ENCODE peak calls at places on chromosomes 5 and 9, in ten cellular contexts. One of them, this sample, is unnamed.

GRCh38 chr5:55236800-55237199 is 3.4 kb upstream of the CCNO start:
- DNase-seq in activated T-helper 9 cell treated with anti-CD3 and anti-CD28 coated beads, Interleukin-2, amount 50 U/mL, for 16 hours: no peak
- DNase-seq in right cardiac atrium: no peak
- DNase-seq in ACHN: no peak
- DNase-seq in adipocyte: no peak
- DNase-seq in cardiac muscle cell: no peak
- DNase-seq in pulmonary artery endothelial cell: no peak
- DNase-seq in GM12891: no peak
- DNase-seq in NCI-H748 treated with DMSO at 0.1 percent for 48 hours: no peak
- DNase-seq in germinal center: no peak
- DNase-seq in this sample: no peak

GRCh38 chr9:127931092-127931881 is 710 bp upstream of the PIP5KL1 start:
- DNase-seq in activated T-helper 9 cell treated with anti-CD3 and anti-CD28 coated beads, Interleukin-2, amount 50 U/mL, for 16 hours: no peak
- DNase-seq in right cardiac atrium: no peak
- DNase-seq in ACHN: peak; percentile 62
- DNase-seq in adipocyte: peak; percentile 75
- DNase-seq in cardiac muscle cell: no peak
- DNase-seq in pulmonary artery endothelial cell: no peak
- DNase-seq in GM12891: no peak
- DNase-seq in NCI-H748 treated with DMSO at 0.1 percent for 48 hours: peak; percentile 22
- DNase-seq in germinal center: peak; percentile 35
- DNase-seq in this sample: peak; percentile 74

GRCh38 chr9:96413312-96414221 is 4.6 kb downstream of the ZNF367 start:
- DNase-seq in activated T-helper 9 cell treated with anti-CD3 and anti-CD28 coated beads, Interleukin-2, amount 50 U/mL, for 16 hours: no peak
- DNase-seq in right cardiac atrium: no peak
- DNase-seq in ACHN: no peak
- DNase-seq in adipocyte: no peak
- DNase-seq in cardiac muscle cell: no peak
- DNase-seq in pulmonary artery endothelial cell: no peak
- DNase-seq in GM12891: no peak
- DNase-seq in NCI-H748 treated with DMSO at 0.1 percent for 48 hours: no peak
- DNase-seq in germinal center: peak; percentile 35
- DNase-seq in this sample: no peak

GRCh38 chr5:53480474-53481353 is at the start of gene FST:
- DNase-seq in activated T-helper 9 cell treated with anti-CD3 and anti-CD28 coated beads, Interleukin-2, amount 50 U/mL, for 16 hours: no peak
- DNase-seq in right cardiac atrium: peak; percentile 69
- DNase-seq in ACHN: peak; percentile 6
- DNase-seq in adipocyte: peak; percentile 77
- DNase-seq in cardiac muscle cell: peak; percentile 81
- DNase-seq in pulmonary artery endothelial cell: no peak
- DNase-seq in GM12891: no peak
- DNase-seq in NCI-H748 treated with DMSO at 0.1 percent for 48 hours: no peak
- DNase-seq in germinal center: peak; percentile 28
- DNase-seq in this sample: peak; percentile 13

GRCh38 chr5:57111993-57112392 is 61.9 kb upstream of the GPBP1 start:
- DNase-seq in activated T-helper 9 cell treated with anti-CD3 and anti-CD28 coated beads, Interleukin-2, amount 50 U/mL, for 16 hours: no peak
- DNase-seq in right cardiac atrium: no peak
- DNase-seq in ACHN: no peak
- DNase-seq in adipocyte: no peak
- DNase-seq in cardiac muscle cell: peak; percentile 3
- DNase-seq in pulmonary artery endothelial cell: no peak
- DNase-seq in GM12891: no peak
- DNase-seq in NCI-H748 treated with DMSO at 0.1 percent for 48 hours: no peak
- DNase-seq in germinal center: no peak
- DNase-seq in this sample: peak; percentile 15

GRCh38 chr5:109718216-109718615 is 28.5 kb downstream of the MAN2A1 start:
- DNase-seq in activated T-helper 9 cell treated with anti-CD3 and anti-CD28 coated beads, Interleukin-2, amount 50 U/mL, for 16 hours: no peak
- DNase-seq in right cardiac atrium: no peak
- DNase-seq in ACHN: no peak
- DNase-seq in adipocyte: no peak
- DNase-seq in cardiac muscle cell: no peak
- DNase-seq in pulmonary artery endothelial cell: no peak
- DNase-seq in GM12891: no peak
- DNase-seq in NCI-H748 treated with DMSO at 0.1 percent for 48 hours: no peak
- DNase-seq in germinal center: no peak
- DNase-seq in this sample: no peak

GRCh38 chr9:18296702-18297531 is 177.0 kb upstream of the ADAMTSL1 start:
- DNase-seq in activated T-helper 9 cell treated with anti-CD3 and anti-CD28 coated beads, Interleukin-2, amount 50 U/mL, for 16 hours: no peak
- DNase-seq in right cardiac atrium: no peak
- DNase-seq in ACHN: no peak
- DNase-seq in adipocyte: peak; percentile 45
- DNase-seq in cardiac muscle cell: no peak
- DNase-seq in pulmonary artery endothelial cell: no peak
- DNase-seq in GM12891: no peak
- DNase-seq in NCI-H748 treated with DMSO at 0.1 percent for 48 hours: no peak
- DNase-seq in germinal center: no peak
- DNase-seq in this sample: no peak

GRCh38 chr5:171493646-171494393 is 74.4 kb downstream of the FGF18 start:
- DNase-seq in activated T-helper 9 cell treated with anti-CD3 and anti-CD28 coated beads, Interleukin-2, amount 50 U/mL, for 16 hours: no peak
- DNase-seq in right cardiac atrium: no peak
- DNase-seq in ACHN: no peak
- DNase-seq in adipocyte: no peak
- DNase-seq in cardiac muscle cell: no peak
- DNase-seq in pulmonary artery endothelial cell: no peak
- DNase-seq in GM12891: no peak
- DNase-seq in NCI-H748 treated with DMSO at 0.1 percent for 48 hours: no peak
- DNase-seq in germinal center: no peak
- DNase-seq in this sample: no peak

GRCh38 chr5:33690736-33691135 is 201.1 kb downstream of the ADAMTS12 start:
- DNase-seq in activated T-helper 9 cell treated with anti-CD3 and anti-CD28 coated beads, Interleukin-2, amount 50 U/mL, for 16 hours: no peak
- DNase-seq in right cardiac atrium: no peak
- DNase-seq in ACHN: no peak
- DNase-seq in adipocyte: peak; percentile 88
- DNase-seq in cardiac muscle cell: no peak
- DNase-seq in pulmonary artery endothelial cell: no peak
- DNase-seq in GM12891: no peak
- DNase-seq in NCI-H748 treated with DMSO at 0.1 percent for 48 hours: no peak
- DNase-seq in germinal center: no peak
- DNase-seq in this sample: no peak

GRCh38 chr5:113058269-113058668 is 81.7 kb downstream of the DCP2 start:
- DNase-seq in activated T-helper 9 cell treated with anti-CD3 and anti-CD28 coated beads, Interleukin-2, amount 50 U/mL, for 16 hours: no peak
- DNase-seq in right cardiac atrium: no peak
- DNase-seq in ACHN: no peak
- DNase-seq in adipocyte: no peak
- DNase-seq in cardiac muscle cell: no peak
- DNase-seq in pulmonary artery endothelial cell: no peak
- DNase-seq in GM12891: no peak
- DNase-seq in NCI-H748 treated with DMSO at 0.1 percent for 48 hours: no peak
- DNase-seq in germinal center: no peak
- DNase-seq in this sample: no peak

GRCh38 chr5:116380615-116381014 is 194.0 kb downstream of the SEMA6A start:
- DNase-seq in activated T-helper 9 cell treated with anti-CD3 and anti-CD28 coated beads, Interleukin-2, amount 50 U/mL, for 16 hours: no peak
- DNase-seq in right cardiac atrium: no peak
- DNase-seq in ACHN: no peak
- DNase-seq in adipocyte: no peak
- DNase-seq in cardiac muscle cell: no peak
- DNase-seq in pulmonary artery endothelial cell: no peak
- DNase-seq in GM12891: no peak
- DNase-seq in NCI-H748 treated with DMSO at 0.1 percent for 48 hours: no peak
- DNase-seq in germinal center: no peak
- DNase-seq in this sample: no peak

GRCh38 chr9:69397384-69398214 is 72.6 kb downstream of the ENTREP1 start:
- DNase-seq in activated T-helper 9 cell treated with anti-CD3 and anti-CD28 coated beads, Interleukin-2, amount 50 U/mL, for 16 hours: no peak
- DNase-seq in right cardiac atrium: no peak
- DNase-seq in ACHN: no peak
- DNase-seq in adipocyte: peak; percentile 14
- DNase-seq in cardiac muscle cell: no peak
- DNase-seq in pulmonary artery endothelial cell: no peak
- DNase-seq in GM12891: no peak
- DNase-seq in NCI-H748 treated with DMSO at 0.1 percent for 48 hours: no peak
- DNase-seq in germinal center: no peak
- DNase-seq in this sample: no peak

GRCh38 chr5:14190194-14191164 is 47.3 kb downstream of the TRIO start:
- DNase-seq in activated T-helper 9 cell treated with anti-CD3 and anti-CD28 coated beads, Interleukin-2, amount 50 U/mL, for 16 hours: no peak
- DNase-seq in right cardiac atrium: no peak
- DNase-seq in ACHN: peak; percentile 93
- DNase-seq in adipocyte: peak; percentile 95
- DNase-seq in cardiac muscle cell: no peak
- DNase-seq in pulmonary artery endothelial cell: peak; percentile 74
- DNase-seq in GM12891: no peak
- DNase-seq in NCI-H748 treated with DMSO at 0.1 percent for 48 hours: no peak
- DNase-seq in germinal center: no peak
- DNase-seq in this sample: no peak

GRCh38 chr5:15538516-15538915 is 38.5 kb downstream of the FBXL7 start:
- DNase-seq in activated T-helper 9 cell treated with anti-CD3 and anti-CD28 coated beads, Interleukin-2, amount 50 U/mL, for 16 hours: no peak
- DNase-seq in right cardiac atrium: no peak
- DNase-seq in ACHN: no peak
- DNase-seq in adipocyte: peak; percentile 59
- DNase-seq in cardiac muscle cell: peak; percentile 32
- DNase-seq in pulmonary artery endothelial cell: no peak
- DNase-seq in GM12891: no peak
- DNase-seq in NCI-H748 treated with DMSO at 0.1 percent for 48 hours: no peak
- DNase-seq in germinal center: no peak
- DNase-seq in this sample: no peak

GRCh38 chr5:140673187-140673976 is at the start of gene DND1:
- DNase-seq in activated T-helper 9 cell treated with anti-CD3 and anti-CD28 coated beads, Interleukin-2, amount 50 U/mL, for 16 hours: no peak
- DNase-seq in right cardiac atrium: peak; percentile 56
- DNase-seq in ACHN: no peak
- DNase-seq in adipocyte: no peak
- DNase-seq in cardiac muscle cell: no peak
- DNase-seq in pulmonary artery endothelial cell: no peak
- DNase-seq in GM12891: no peak
- DNase-seq in NCI-H748 treated with DMSO at 0.1 percent for 48 hours: no peak
- DNase-seq in germinal center: no peak
- DNase-seq in this sample: no peak

GRCh38 chr9:407255-407654 is 192.6 kb downstream of the DOCK8 start:
- DNase-seq in activated T-helper 9 cell treated with anti-CD3 and anti-CD28 coated beads, Interleukin-2, amount 50 U/mL, for 16 hours: no peak
- DNase-seq in right cardiac atrium: no peak
- DNase-seq in ACHN: peak; percentile 8
- DNase-seq in adipocyte: no peak
- DNase-seq in cardiac muscle cell: no peak
- DNase-seq in pulmonary artery endothelial cell: no peak
- DNase-seq in GM12891: no peak
- DNase-seq in NCI-H748 treated with DMSO at 0.1 percent for 48 hours: no peak
- DNase-seq in germinal center: no peak
- DNase-seq in this sample: no peak

GRCh38 chr9:79858509-79858908 is 286.7 kb downstream of the TLE4 start:
- DNase-seq in activated T-helper 9 cell treated with anti-CD3 and anti-CD28 coated beads, Interleukin-2, amount 50 U/mL, for 16 hours: no peak
- DNase-seq in right cardiac atrium: no peak
- DNase-seq in ACHN: peak; percentile 36
- DNase-seq in adipocyte: peak; percentile 43
- DNase-seq in cardiac muscle cell: no peak
- DNase-seq in pulmonary artery endothelial cell: no peak
- DNase-seq in GM12891: no peak
- DNase-seq in NCI-H748 treated with DMSO at 0.1 percent for 48 hours: no peak
- DNase-seq in germinal center: peak; percentile 14
- DNase-seq in this sample: no peak

GRCh38 chr5:158485604-158486081 is 614.1 kb downstream of the EBF1 start:
- DNase-seq in activated T-helper 9 cell treated with anti-CD3 and anti-CD28 coated beads, Interleukin-2, amount 50 U/mL, for 16 hours: no peak
- DNase-seq in right cardiac atrium: peak; percentile 46
- DNase-seq in ACHN: no peak
- DNase-seq in adipocyte: peak; percentile 88
- DNase-seq in cardiac muscle cell: no peak
- DNase-seq in pulmonary artery endothelial cell: no peak
- DNase-seq in GM12891: no peak
- DNase-seq in NCI-H748 treated with DMSO at 0.1 percent for 48 hours: no peak
- DNase-seq in germinal center: no peak
- DNase-seq in this sample: no peak

GRCh38 chr5:24538345-24538744 is 106.4 kb downstream of the CDH10 start:
- DNase-seq in activated T-helper 9 cell treated with anti-CD3 and anti-CD28 coated beads, Interleukin-2, amount 50 U/mL, for 16 hours: no peak
- DNase-seq in right cardiac atrium: no peak
- DNase-seq in ACHN: no peak
- DNase-seq in adipocyte: no peak
- DNase-seq in cardiac muscle cell: no peak
- DNase-seq in pulmonary artery endothelial cell: no peak
- DNase-seq in GM12891: no peak
- DNase-seq in NCI-H748 treated with DMSO at 0.1 percent for 48 hours: no peak
- DNase-seq in germinal center: no peak
- DNase-seq in this sample: no peak

GRCh38 chr9:91419222-91420191 is 4.1 kb downstream of the NFIL3 start:
- DNase-seq in activated T-helper 9 cell treated with anti-CD3 and anti-CD28 coated beads, Interleukin-2, amount 50 U/mL, for 16 hours: no peak
- DNase-seq in right cardiac atrium: no peak
- DNase-seq in ACHN: peak; percentile 86
- DNase-seq in adipocyte: peak; percentile 98
- DNase-seq in cardiac muscle cell: no peak
- DNase-seq in pulmonary artery endothelial cell: no peak
- DNase-seq in GM12891: no peak
- DNase-seq in NCI-H748 treated with DMSO at 0.1 percent for 48 hours: no peak
- DNase-seq in germinal center: no peak
- DNase-seq in this sample: peak; percentile 78

GRCh38 chr5:172170251-172170701 is 17.7 kb downstream of the STK10 start:
- DNase-seq in activated T-helper 9 cell treated with anti-CD3 and anti-CD28 coated beads, Interleukin-2, amount 50 U/mL, for 16 hours: no peak
- DNase-seq in right cardiac atrium: no peak
- DNase-seq in ACHN: no peak
- DNase-seq in adipocyte: no peak
- DNase-seq in cardiac muscle cell: no peak
- DNase-seq in pulmonary artery endothelial cell: no peak
- DNase-seq in GM12891: no peak
- DNase-seq in NCI-H748 treated with DMSO at 0.1 percent for 48 hours: no peak
- DNase-seq in germinal center: no peak
- DNase-seq in this sample: no peak

GRCh38 chr5:1341863-1342262 is 3.0 kb downstream of the CLPTM1L start:
- DNase-seq in activated T-helper 9 cell treated with anti-CD3 and anti-CD28 coated beads, Interleukin-2, amount 50 U/mL, for 16 hours: no peak
- DNase-seq in right cardiac atrium: no peak
- DNase-seq in ACHN: no peak
- DNase-seq in adipocyte: no peak
- DNase-seq in cardiac muscle cell: no peak
- DNase-seq in pulmonary artery endothelial cell: no peak
- DNase-seq in GM12891: no peak
- DNase-seq in NCI-H748 treated with DMSO at 0.1 percent for 48 hours: no peak
- DNase-seq in germinal center: peak; percentile 62
- DNase-seq in this sample: no peak

GRCh38 chr5:172347653-172348052 is 64.1 kb upstream of the UBTD2 start:
- DNase-seq in activated T-helper 9 cell treated with anti-CD3 and anti-CD28 coated beads, Interleukin-2, amount 50 U/mL, for 16 hours: no peak
- DNase-seq in right cardiac atrium: no peak
- DNase-seq in ACHN: no peak
- DNase-seq in adipocyte: no peak
- DNase-seq in cardiac muscle cell: no peak
- DNase-seq in pulmonary artery endothelial cell: peak; percentile 10
- DNase-seq in GM12891: no peak
- DNase-seq in NCI-H748 treated with DMSO at 0.1 percent for 48 hours: no peak
- DNase-seq in germinal center: no peak
- DNase-seq in this sample: no peak

GRCh38 chr5:38403407-38403806 is 145.0 kb downstream of the EGFLAM start:
- DNase-seq in activated T-helper 9 cell treated with anti-CD3 and anti-CD28 coated beads, Interleukin-2, amount 50 U/mL, for 16 hours: no peak
- DNase-seq in right cardiac atrium: no peak
- DNase-seq in ACHN: no peak
- DNase-seq in adipocyte: peak; percentile 13
- DNase-seq in cardiac muscle cell: no peak
- DNase-seq in pulmonary artery endothelial cell: peak; percentile 50
- DNase-seq in GM12891: no peak
- DNase-seq in NCI-H748 treated with DMSO at 0.1 percent for 48 hours: no peak
- DNase-seq in germinal center: no peak
- DNase-seq in this sample: no peak

GRCh38 chr5:37663538-37663937 is 176.3 kb downstream of the GDNF start:
- DNase-seq in activated T-helper 9 cell treated with anti-CD3 and anti-CD28 coated beads, Interleukin-2, amount 50 U/mL, for 16 hours: no peak
- DNase-seq in right cardiac atrium: no peak
- DNase-seq in ACHN: no peak
- DNase-seq in adipocyte: no peak
- DNase-seq in cardiac muscle cell: no peak
- DNase-seq in pulmonary artery endothelial cell: no peak
- DNase-seq in GM12891: no peak
- DNase-seq in NCI-H748 treated with DMSO at 0.1 percent for 48 hours: no peak
- DNase-seq in germinal center: no peak
- DNase-seq in this sample: no peak

GRCh38 chr9:124708633-124709032 is 62.5 kb downstream of the NR6A1 start:
- DNase-seq in activated T-helper 9 cell treated with anti-CD3 and anti-CD28 coated beads, Interleukin-2, amount 50 U/mL, for 16 hours: no peak
- DNase-seq in right cardiac atrium: no peak
- DNase-seq in ACHN: no peak
- DNase-seq in adipocyte: peak; percentile 14
- DNase-seq in cardiac muscle cell: peak; percentile 13
- DNase-seq in pulmonary artery endothelial cell: no peak
- DNase-seq in GM12891: no peak
- DNase-seq in NCI-H748 treated with DMSO at 0.1 percent for 48 hours: no peak
- DNase-seq in germinal center: no peak
- DNase-seq in this sample: no peak

GRCh38 chr9:5480919-5481743 is 29.2 kb upstream of the PDCD1LG2 start:
- DNase-seq in activated T-helper 9 cell treated with anti-CD3 and anti-CD28 coated beads, Interleukin-2, amount 50 U/mL, for 16 hours: no peak
- DNase-seq in right cardiac atrium: no peak
- DNase-seq in ACHN: no peak
- DNase-seq in adipocyte: no peak
- DNase-seq in cardiac muscle cell: no peak
- DNase-seq in pulmonary artery endothelial cell: no peak
- DNase-seq in GM12891: no peak
- DNase-seq in NCI-H748 treated with DMSO at 0.1 percent for 48 hours: no peak
- DNase-seq in germinal center: no peak
- DNase-seq in this sample: no peak

GRCh38 chr5:128202320-128202719 is 118.8 kb downstream of the SLC12A2 start:
- DNase-seq in activated T-helper 9 cell treated with anti-CD3 and anti-CD28 coated beads, Interleukin-2, amount 50 U/mL, for 16 hours: no peak
- DNase-seq in right cardiac atrium: no peak
- DNase-seq in ACHN: no peak
- DNase-seq in adipocyte: peak; percentile 28
- DNase-seq in cardiac muscle cell: no peak
- DNase-seq in pulmonary artery endothelial cell: no peak
- DNase-seq in GM12891: no peak
- DNase-seq in NCI-H748 treated with DMSO at 0.1 percent for 48 hours: no peak
- DNase-seq in germinal center: no peak
- DNase-seq in this sample: no peak

This sample was measured in HuH-7.5.